ENCODE peak calls at places on chromosomes 13 and 19, in four cellular contexts. One of them, this sample, is unnamed.

GRCh38 chr19:35484637-35485036 is 5.6 kb downstream of the KRTDAP start:
- DNase-seq in neural progenitor cell: no peak
- DNase-seq in NCI-H1436 treated with DMSO at 0.1 percent for 48 hours: no peak
- DNase-seq in A549: no peak
- DNase-seq in this sample: no peak

GRCh38 chr19:49071860-49072547 is 495 bp downstream of the KCNA7 start:
- DNase-seq in neural progenitor cell: peak; percentile 83
- DNase-seq in NCI-H1436 treated with DMSO at 0.1 percent for 48 hours: no peak
- DNase-seq in A549: no peak
- DNase-seq in this sample: no peak

GRCh38 chr19:45729774-45730388 is 815 bp downstream of the FBXO46 start:
- DNase-seq in neural progenitor cell: no peak
- DNase-seq in NCI-H1436 treated with DMSO at 0.1 percent for 48 hours: no peak
- DNase-seq in A549: no peak
- DNase-seq in this sample: no peak

GRCh38 chr13:39773833-39774232 is 118.4 kb downstream of the COG6 start:
- DNase-seq in neural progenitor cell: no peak
- DNase-seq in NCI-H1436 treated with DMSO at 0.1 percent for 48 hours: no peak
- DNase-seq in A549: no peak
- DNase-seq in this sample: no peak

GRCh38 chr13:75871059-75871458 is 234.9 kb downstream of the LMO7 start:
- DNase-seq in neural progenitor cell: no peak
- DNase-seq in NCI-H1436 treated with DMSO at 0.1 percent for 48 hours: no peak
- DNase-seq in A549: no peak
- DNase-seq in this sample: no peak

GRCh38 chr13:30301827-30302226 is 5.5 kb downstream of the KATNAL1 start:
- DNase-seq in neural progenitor cell: no peak
- DNase-seq in NCI-H1436 treated with DMSO at 0.1 percent for 48 hours: no peak
- DNase-seq in A549: no peak
- DNase-seq in this sample: no peak

GRCh38 chr13:65943711-65944110 is 1286.4 kb downstream of the PCDH9 start:
- DNase-seq in neural progenitor cell: no peak
- DNase-seq in NCI-H1436 treated with DMSO at 0.1 percent for 48 hours: no peak
- DNase-seq in A549: no peak
- DNase-seq in this sample: no peak

GRCh38 chr19:46660601-46661019 is 372 bp downstream of the DACT3 start:
- DNase-seq in neural progenitor cell: peak; percentile 55
- DNase-seq in NCI-H1436 treated with DMSO at 0.1 percent for 48 hours: no peak
- DNase-seq in A549: no peak
- DNase-seq in this sample: no peak

GRCh38 chr13:48069573-48069972 is 25.3 kb downstream of the MED4 start:
- DNase-seq in neural progenitor cell: no peak
- DNase-seq in NCI-H1436 treated with DMSO at 0.1 percent for 48 hours: no peak
- DNase-seq in A549: no peak
- DNase-seq in this sample: no peak

GRCh38 chr19:6739390-6739883 is at the start of gene TRIP10:
- DNase-seq in neural progenitor cell: peak; percentile 94
- DNase-seq in NCI-H1436 treated with DMSO at 0.1 percent for 48 hours: peak; percentile 41
- DNase-seq in A549: peak; percentile 65
- DNase-seq in this sample: no peak

GRCh38 chr13:47671762-47672161 is 329.3 kb downstream of the SUCLA2 start:
- DNase-seq in neural progenitor cell: no peak
- DNase-seq in NCI-H1436 treated with DMSO at 0.1 percent for 48 hours: no peak
- DNase-seq in A549: no peak
- DNase-seq in this sample: no peak

GRCh38 chr13:59677966-59678814 is 485.5 kb downstream of the DIAPH3 start:
- DNase-seq in neural progenitor cell: peak; percentile 65
- DNase-seq in NCI-H1436 treated with DMSO at 0.1 percent for 48 hours: no peak
- DNase-seq in A549: peak; percentile 6
- DNase-seq in this sample: no peak

GRCh38 chr19:35266904-35267817 is 1.6 kb upstream of the USF2 start:
- DNase-seq in neural progenitor cell: peak; percentile 49
- DNase-seq in NCI-H1436 treated with DMSO at 0.1 percent for 48 hours: no peak
- DNase-seq in A549: peak; percentile 82
- DNase-seq in this sample: no peak

GRCh38 chr19:14474827-14475226 is 327 bp downstream of the PTGER1 start:
- DNase-seq in neural progenitor cell: no peak
- DNase-seq in NCI-H1436 treated with DMSO at 0.1 percent for 48 hours: no peak
- DNase-seq in A549: no peak
- DNase-seq in this sample: no peak

GRCh38 chr13:98480915-98481510 is 95.9 kb downstream of the STK24 start:
- DNase-seq in neural progenitor cell: no peak
- DNase-seq in NCI-H1436 treated with DMSO at 0.1 percent for 48 hours: no peak
- DNase-seq in A549: no peak
- DNase-seq in this sample: peak; percentile 30